ENCODE peak calls at places on chromosomes 3 and 15, in six cellular contexts. U is IMR-90, K is H9, D is neuronal stem cell, W is trophoblast cell, A is H1. X is an unnamed sample.

GRCh38 chr3:63818282-63819150 is 583 bp upstream of the C3orf49 start:
- DNase-seq in U (peak), K (peak), D (peak), W (peak), A (peak), X (peak)

GRCh38 chr3:194344012-194344411 is 7.1 kb downstream of the CPN2 start:
- DNase-seq in U (peak), K (peak), D (peak), W (peak), A (peak), X (peak)

GRCh38 chr15:25619761-25620160 is 180.9 kb upstream of the UBE3A start:
- DNase-seq in U (no peak), K (no peak), D (no peak), W (no peak), A (no peak), X (no peak)

GRCh38 chr3:188345223-188345622 is 191.3 kb downstream of the LPP start:
- DNase-seq in U (peak), K (no peak), D (no peak), W (no peak), A (no peak), X (peak)

GRCh38 chr3:133935843-133936825 is 40.5 kb upstream of the RAB6B start:
- DNase-seq in U (no peak), K (peak), D (no peak), W (no peak), A (no peak), X (no peak)

GRCh38 chr15:69753867-69754266 is 301.2 kb downstream of the RPLP1 start:
- DNase-seq in U (no peak), K (no peak), D (no peak), W (no peak), A (no peak), X (no peak)

GRCh38 chr3:42510325-42510724 is 7.9 kb downstream of the VIPR1 start:
- DNase-seq in U (no peak), K (no peak), D (no peak), W (no peak), A (no peak), X (no peak)

GRCh38 chr3:23175361-23176073 is 27.6 kb upstream of the UBE2E2 start:
- DNase-seq in U (no peak), K (no peak), D (no peak), W (no peak), A (no peak), X (no peak)

GRCh38 chr15:34584321-34584668 is 844 bp upstream of the GOLGA8B start:
- DNase-seq in U (no peak), K (no peak), D (peak), W (no peak), A (no peak), X (no peak)

GRCh38 chr3:172315401-172316091 is 132.7 kb downstream of the GHSR start:
- DNase-seq in U (peak), K (no peak), D (no peak), W (no peak), A (no peak), X (peak)

GRCh38 chr3:196024968-196025367 is 56.9 kb downstream of the TFRC start:
- DNase-seq in U (no peak), K (no peak), D (no peak), W (no peak), A (no peak), X (no peak)

DNA sequence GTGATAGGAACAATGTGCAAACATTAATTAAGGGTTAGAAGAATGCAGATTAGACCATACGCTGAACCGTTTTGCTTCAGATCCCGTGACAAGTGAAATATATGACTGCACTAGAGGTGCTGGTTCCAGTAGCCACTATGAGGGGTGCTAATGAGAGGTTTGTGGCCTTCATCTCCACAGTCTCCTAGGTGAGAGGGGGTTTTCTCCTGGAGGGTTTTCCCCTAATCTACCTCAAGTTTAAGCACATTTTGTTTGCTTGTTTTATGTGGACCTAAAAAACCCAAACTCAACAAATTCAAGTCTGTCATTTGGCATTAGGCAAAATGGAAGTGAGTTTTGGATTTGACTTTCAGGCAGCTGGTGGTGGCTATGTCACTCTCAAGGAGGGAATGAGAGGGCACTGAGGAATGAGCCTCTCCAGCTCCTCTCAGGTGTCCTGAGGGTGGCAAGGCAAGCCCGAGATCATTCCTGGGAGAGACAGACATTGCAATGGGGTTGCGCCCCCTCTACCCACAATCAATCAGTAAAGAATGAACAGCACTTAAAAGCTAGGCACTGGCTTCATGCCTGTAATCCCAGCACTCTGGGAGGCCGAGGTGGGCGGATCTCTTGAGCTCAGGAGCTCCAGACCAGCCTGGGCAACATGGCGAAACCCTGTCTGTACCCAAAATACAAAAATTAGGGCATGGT is 13.9 kb upstream of the SHF start:
- DNase-seq in U (no peak), K (no peak), D (no peak), W (no peak), A (no peak), X (no peak)
- H3K27ac ChIP-seq in U (no peak), K (no peak), D (no peak), W (no peak), A (no peak), X (no peak)

GRCh38 chr3:154666542-154666941 is 236.6 kb upstream of the GPR149 start:
- DNase-seq in U (no peak), K (no peak), D (no peak), W (no peak), A (no peak), X (no peak)
- H4K91ac ChIP-seq in U (no peak), K (no peak), D (no peak), W (no peak), A (no peak), X (no peak)

GRCh38 chr3:44762690-44763089 is 1.1 kb downstream of the KIF15 start:
- DNase-seq in U (no peak), K (no peak), D (no peak), W (no peak), A (no peak), X (no peak)

GRCh38 chr3:44764248-44764647 is 2.7 kb downstream of the KIF15 start:
- DNase-seq in U (no peak), K (no peak), D (no peak), W (no peak), A (no peak), X (no peak)

GRCh38 chr3:44761347-44762169 is at the start of the genes KIAA1143 and KIF15:
- DNase-seq in U (peak), K (peak), D (peak), W (peak), A (peak), X (peak)

GRCh38 chr3:44762170-44762677 is 630 bp downstream of the KIF15 start:
- DNase-seq in U (peak), K (no peak), D (no peak), W (no peak), A (no peak), X (no peak)
- H3K18ac ChIP-seq in U (no peak), K (peak), D (peak), W (peak), A (peak), X (no peak)

DNA sequence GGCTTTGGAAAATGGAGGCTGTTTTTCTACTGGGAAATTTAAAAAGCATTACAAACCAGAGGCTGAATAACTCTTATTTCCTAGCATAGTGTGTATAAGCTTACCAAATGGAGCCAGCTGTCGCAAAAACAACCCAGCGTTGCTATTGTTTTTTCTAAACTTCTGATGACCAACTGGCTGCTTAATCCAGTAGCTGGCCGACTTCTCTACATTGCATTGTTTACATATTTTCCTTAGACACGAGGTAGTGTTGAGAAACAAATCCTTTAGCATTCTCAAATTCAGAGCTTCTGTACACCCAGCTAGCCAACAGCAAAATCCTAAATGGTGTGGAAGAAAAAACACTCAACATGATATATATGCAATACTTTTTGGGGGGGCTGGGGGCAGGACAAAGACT is 161.0 kb upstream of the ADAMTS9 start:
- DNase-seq in U (peak), K (no peak), D (no peak), W (peak), A (no peak), X (peak)
- H3K27ac ChIP-seq in U (no peak), K (no peak), D (no peak), W (no peak), A (no peak), X (no peak)

DNA sequence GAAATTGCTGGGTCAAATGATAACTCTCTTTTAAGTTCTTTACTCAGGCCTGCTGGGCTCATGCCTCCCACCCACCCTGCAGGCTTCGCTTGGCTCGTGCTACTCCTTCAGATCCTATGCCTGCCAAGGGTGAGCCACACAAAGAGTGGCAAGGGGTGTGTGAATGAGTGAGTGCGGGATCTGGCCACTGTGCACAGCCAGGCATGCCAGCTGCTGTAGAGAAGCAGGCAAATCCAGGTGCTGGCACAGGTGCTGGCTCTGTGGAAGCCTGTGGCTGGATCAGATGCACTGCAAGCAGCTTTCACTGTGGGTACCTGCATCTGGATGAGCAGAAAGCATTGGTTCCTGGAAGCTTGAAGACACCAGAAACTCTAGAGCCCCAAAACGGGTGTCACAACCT is 1055.7 kb upstream of the EPHA6 start:
- DNase-seq in U (no peak), K (no peak), D (no peak), W (no peak), A (no peak), X (no peak)
- H4K91ac ChIP-seq in U (no peak), K (no peak), D (no peak), W (no peak), A (no peak), X (no peak)

DNA sequence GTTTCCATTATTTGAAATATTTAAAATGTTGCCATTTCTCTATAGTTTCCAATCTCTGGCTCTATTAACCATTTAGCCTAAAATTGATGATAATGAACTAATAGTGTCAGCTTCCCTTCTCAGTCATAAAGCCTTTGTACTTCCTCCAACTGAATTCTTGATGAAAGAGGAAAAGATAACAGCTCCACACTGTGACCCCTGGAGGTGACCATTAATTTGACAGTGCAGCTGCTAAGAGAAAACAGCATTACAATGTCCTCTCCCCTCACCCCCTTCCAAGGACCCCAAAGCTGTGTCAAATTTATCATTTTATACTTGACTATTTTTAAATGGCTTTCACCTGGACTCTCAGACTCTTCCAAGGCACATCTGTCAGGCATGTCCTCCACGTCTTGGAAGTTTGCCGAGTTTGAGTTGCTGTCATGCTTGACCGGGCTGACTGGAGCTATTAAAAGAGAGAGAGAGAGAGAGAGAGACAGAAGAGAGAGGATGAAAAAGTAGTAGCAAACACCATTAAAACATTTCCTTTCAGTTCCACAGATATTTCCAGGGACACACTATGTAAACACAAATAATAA is 236.5 kb downstream of the WDR72 start:
- DNase-seq in U (no peak), K (no peak), D (no peak), W (no peak), A (no peak), X (no peak)
- H3K18ac ChIP-seq in U (no peak), K (no peak), D (no peak), W (no peak), A (no peak), X (no peak)